ENCODE peak calls at places on chromosomes 16 and 17, in eight cellular contexts. V is glutamatergic neuron, B is cardiac muscle cell, I is activated B cell treated with CpG ODN at 0.5 μM for 24 hours, D is AG10803, T is AG09309, U is astrocyte of the cerebellum, S is heart right ventricle. X is an unnamed sample.
A peak's percentile ranks its signal among the peaks of the same experiment; 100 is the strongest.

GRCh38 chr17:20271016-20271610 is 196.2 kb downstream of the LGALS9B start:
- DNase-seq in V (no peak), B (no peak), I (no peak), D (no peak), T (no peak), U (no peak), S (no peak), X (no peak)

GRCh38 chr17:61127960-61128359 is 271.7 kb upstream of the TBX2 start:
- DNase-seq in V (no peak), B (no peak), I (no peak), D (peak; percentile 41), T (peak; percentile 13), U (no peak), S (no peak), X (no peak)

GRCh38 chr17:48486557-48486956 is 44.3 kb downstream of the HOXB1 start:
- DNase-seq in V (no peak), B (peak; percentile 93), I (no peak), D (peak; percentile 99), T (peak; percentile 87), U (peak; percentile 100), S (no peak), X (no peak)

GRCh38 chr16:84511821-84512220 is 7.4 kb upstream of the MEAK7 start:
- DNase-seq in V (no peak), B (no peak), I (no peak), D (no peak), T (no peak), U (no peak), S (no peak), X (peak; percentile 34)

GRCh38 chr16:2471016-2471652 is at the start of gene NTN3:
- DNase-seq in V (peak; percentile 79), B (no peak), I (no peak), D (no peak), T (no peak), U (no peak), S (no peak), X (peak; percentile 45)

GRCh38 chr17:1998426-1998784 is 26.7 kb downstream of the RTN4RL1 start:
- DNase-seq in V (peak; percentile 48), B (no peak), I (no peak), D (peak; percentile 8), T (no peak), U (no peak), S (no peak), X (no peak)

GRCh38 chr16:24753437-24753836 is 24.0 kb downstream of the TNRC6A start:
- DNase-seq in V (no peak), B (no peak), I (no peak), D (no peak), T (no peak), U (no peak), S (no peak), X (no peak)

GRCh38 chr16:31466381-31466841 is 5.5 kb upstream of the TGFB1I1 start:
- DNase-seq in V (no peak), B (no peak), I (no peak), D (no peak), T (no peak), U (no peak), S (no peak), X (no peak)

GRCh38 chr17:44219636-44220210 is at the start of gene UBTF:
- DNase-seq in V (peak; percentile 83), B (peak; percentile 77), I (peak; percentile 69), D (peak; percentile 69), T (no peak), U (no peak), S (peak; percentile 80), X (no peak)

GRCh38 chr17:73343168-73343634 is 31.4 kb upstream of the CDC42EP4 start:
- DNase-seq in V (peak; percentile 90), B (peak; percentile 93), I (no peak), D (peak; percentile 84), T (no peak), U (no peak), S (peak; percentile 67), X (no peak)

GRCh38 chr16:20249247-20249646 is 78.1 kb downstream of the GP2 start:
- DNase-seq in V (no peak), B (no peak), I (no peak), D (no peak), T (no peak), U (no peak), S (no peak), X (no peak)

GRCh38 chr17:77865109-77865611 is 93.3 kb upstream of the TNRC6C start:
- DNase-seq in V (peak; percentile 79), B (peak; percentile 10), I (no peak), D (peak; percentile 30), T (no peak), U (no peak), S (peak; percentile 43), X (no peak)

GRCh38 chr16:1823821-1824220 is 2.8 kb downstream of the HAGH start:
- DNase-seq in V (peak; percentile 69), B (peak; percentile 70), I (no peak), D (peak; percentile 20), T (no peak), U (no peak), S (no peak), X (no peak)

GRCh38 chr16:66939366-66939765 is 4.0 kb downstream of the CES2 start:
- DNase-seq in V (no peak), B (no peak), I (no peak), D (no peak), T (no peak), U (no peak), S (no peak), X (no peak)

GRCh38 chr17:71208111-71208704 is 912.6 kb upstream of the SOX9 start:
- DNase-seq in V (no peak), B (peak; percentile 9), I (no peak), D (peak; percentile 78), T (peak; percentile 52), U (no peak), S (no peak), X (no peak)

GRCh38 chr16:51755039-51755501 is 604.0 kb upstream of the SALL1 start:
- DNase-seq in V (no peak), B (no peak), I (no peak), D (no peak), T (no peak), U (no peak), S (no peak), X (no peak)

GRCh38 chr17:68640601-68641000 is 39.4 kb upstream of the FAM20A start:
- DNase-seq in V (no peak), B (peak; percentile 67), I (no peak), D (no peak), T (no peak), U (no peak), S (no peak), X (no peak)

GRCh38 chr17:10033982-10034381 is 128.9 kb upstream of the RCVRN start:
- DNase-seq in V (no peak), B (peak; percentile 46), I (no peak), D (peak; percentile 51), T (no peak), U (no peak), S (no peak), X (peak; percentile 85)

GRCh38 chr16:1345651-1346421 is 5.8 kb downstream of the TSR3 start:
- DNase-seq in V (no peak), B (no peak), I (no peak), D (no peak), T (no peak), U (no peak), S (no peak), X (no peak)

GRCh38 chr16:84451781-84452180 is 52.7 kb downstream of the MEAK7 start:
- DNase-seq in V (no peak), B (no peak), I (no peak), D (no peak), T (no peak), U (no peak), S (no peak), X (no peak)

GRCh38 chr16:18809165-18809564 is 7.8 kb upstream of the ARL6IP1 start:
- DNase-seq in V (no peak), B (no peak), I (no peak), D (no peak), T (no peak), U (no peak), S (no peak), X (no peak)

GRCh38 chr17:63768433-63768832 is 5.0 kb downstream of the CCDC47 start:
- DNase-seq in V (no peak), B (no peak), I (no peak), D (no peak), T (no peak), U (no peak), S (no peak), X (no peak)
- TF ChIP-seq CTCF in V (no peak), B (no peak), I (no peak), D (no peak), T (no peak), U (no peak), S (no peak), X (no peak)

GRCh38 chr16:88662843-88663606 is at the start of gene MVD:
- DNase-seq in V (peak; percentile 96), B (peak; percentile 99), I (peak; percentile 89), D (peak; percentile 97), T (peak; percentile 85), U (peak; percentile 95), S (peak; percentile 97), X (peak; percentile 96)
- TF ChIP-seq CTCF in V (no peak), B (no peak), I (no peak), D (no peak), T (peak; percentile 2), U (no peak), S (no peak), X (no peak)

GRCh38 chr17:74757931-74758845 is 9.8 kb downstream of the NHERF1 start:
- DNase-seq in V (no peak), B (peak; percentile 56), I (no peak), D (no peak), T (no peak), U (no peak), S (no peak), X (no peak)

GRCh38 chr17:74760404-74761105 is 12.1 kb downstream of the NHERF1 start:
- DNase-seq in V (no peak), B (no peak), I (no peak), D (no peak), T (no peak), U (no peak), S (no peak), X (no peak)

GRCh38 chr17:74758846-74759163 is 10.4 kb downstream of the NHERF1 start:
- DNase-seq in V (no peak), B (no peak), I (no peak), D (peak; percentile 42), T (no peak), U (no peak), S (no peak), X (peak; percentile 68)

GRCh38 chr17:74759941-74760340 is 11.5 kb downstream of the NHERF1 start:
- DNase-seq in V (no peak), B (no peak), I (no peak), D (no peak), T (no peak), U (no peak), S (no peak), X (no peak)

GRCh38 chr17:74759243-74759801 is 10.9 kb downstream of the NHERF1 start:
- DNase-seq in V (no peak), B (no peak), I (no peak), D (no peak), T (no peak), U (no peak), S (no peak), X (no peak)
- TF ChIP-seq CTCF in V (no peak), B (no peak), I (no peak), D (no peak), T (no peak), U (no peak), S (no peak), X (no peak)

GRCh38 chr17:39564201-39564828 is 43.4 kb downstream of the NEUROD2 start:
- DNase-seq in V (no peak), B (peak; percentile 28), I (no peak), D (no peak), T (no peak), U (no peak), S (no peak), X (no peak)
- TF ChIP-seq CTCF in V (no peak), B (no peak), I (no peak), D (no peak), T (no peak), U (no peak), S (no peak), X (no peak)